ENCODE peak calls at places on chromosomes 2 and 18, in ten cellular contexts. One of them, this sample, is unnamed.

GRCh38 chr2:239252433-239253200 is 148.2 kb downstream of the HDAC4 start:
- DNase-seq in T follicular helper cell: no peak
- DNase-seq in HuH-7: no peak
- DNase-seq in NCI-H2029: no peak
- DNase-seq in right lobe of liver: peak
- DNase-seq in stimulated activated CD4-positive, alpha-beta T cell treated with anti-CD3 and anti-CD28 coated beads, Interleukin-2, amount 100 ng/mL, for 48 hours: no peak
- DNase-seq in T-helper 2 cell: no peak
- DNase-seq in activated CD4-positive, alpha-beta T cell treated with anti-CD3 and anti-CD28 coated beads, Interleukin-2, amount 50 U/mL, for 24 hours: no peak
- DNase-seq in GM20000: no peak
- DNase-seq in NCI-H748 treated with DMSO at 0.1 percent for 48 hours: no peak
- DNase-seq in this sample: no peak

GRCh38 chr2:172039011-172039704 is 39.4 kb downstream of the METAP1D start:
- DNase-seq in GM20000: no peak
- DNase-seq in stimulated activated CD4-positive, alpha-beta T cell treated with anti-CD3 and anti-CD28 coated beads, Interleukin-2, amount 100 ng/mL, for 48 hours: no peak
- DNase-seq in T-helper 2 cell: no peak
- DNase-seq in right lobe of liver: no peak
- DNase-seq in NCI-H2029: no peak
- DNase-seq in NCI-H748 treated with DMSO at 0.1 percent for 48 hours: no peak
- DNase-seq in T follicular helper cell: no peak
- DNase-seq in HuH-7: no peak
- DNase-seq in activated CD4-positive, alpha-beta T cell treated with anti-CD3 and anti-CD28 coated beads, Interleukin-2, amount 50 U/mL, for 24 hours: no peak
- DNase-seq in this sample: no peak

GRCh38 chr2:235051436-235052260 is 99.8 kb downstream of the SH3BP4 start:
- DNase-seq in GM20000: no peak
- DNase-seq in HuH-7: no peak
- DNase-seq in NCI-H748 treated with DMSO at 0.1 percent for 48 hours: no peak
- DNase-seq in activated CD4-positive, alpha-beta T cell treated with anti-CD3 and anti-CD28 coated beads, Interleukin-2, amount 50 U/mL, for 24 hours: no peak
- DNase-seq in T-helper 2 cell: no peak
- DNase-seq in T follicular helper cell: no peak
- DNase-seq in right lobe of liver: no peak
- DNase-seq in NCI-H2029: no peak
- DNase-seq in stimulated activated CD4-positive, alpha-beta T cell treated with anti-CD3 and anti-CD28 coated beads, Interleukin-2, amount 100 ng/mL, for 48 hours: no peak
- DNase-seq in this sample: no peak

GRCh38 chr2:230684222-230685164 is 28.1 kb upstream of the CAB39 start:
- DNase-seq in GM20000: no peak
- DNase-seq in right lobe of liver: no peak
- DNase-seq in activated CD4-positive, alpha-beta T cell treated with anti-CD3 and anti-CD28 coated beads, Interleukin-2, amount 50 U/mL, for 24 hours: no peak
- DNase-seq in stimulated activated CD4-positive, alpha-beta T cell treated with anti-CD3 and anti-CD28 coated beads, Interleukin-2, amount 100 ng/mL, for 48 hours: no peak
- DNase-seq in NCI-H748 treated with DMSO at 0.1 percent for 48 hours: no peak
- DNase-seq in HuH-7: no peak
- DNase-seq in NCI-H2029: peak
- DNase-seq in T follicular helper cell: no peak
- DNase-seq in T-helper 2 cell: no peak
- DNase-seq in this sample: no peak

GRCh38 chr2:42792583-42793313 is at the start of gene HAAO:
- DNase-seq in activated CD4-positive, alpha-beta T cell treated with anti-CD3 and anti-CD28 coated beads, Interleukin-2, amount 50 U/mL, for 24 hours: no peak
- DNase-seq in GM20000: peak
- DNase-seq in stimulated activated CD4-positive, alpha-beta T cell treated with anti-CD3 and anti-CD28 coated beads, Interleukin-2, amount 100 ng/mL, for 48 hours: no peak
- DNase-seq in NCI-H2029: no peak
- DNase-seq in HuH-7: peak
- DNase-seq in right lobe of liver: peak
- DNase-seq in T-helper 2 cell: no peak
- DNase-seq in T follicular helper cell: no peak
- DNase-seq in NCI-H748 treated with DMSO at 0.1 percent for 48 hours: no peak
- DNase-seq in this sample: no peak

GRCh38 chr2:194253528-194254259 is 1403.3 kb upstream of the SLC39A10 start:
- DNase-seq in stimulated activated CD4-positive, alpha-beta T cell treated with anti-CD3 and anti-CD28 coated beads, Interleukin-2, amount 100 ng/mL, for 48 hours: no peak
- DNase-seq in activated CD4-positive, alpha-beta T cell treated with anti-CD3 and anti-CD28 coated beads, Interleukin-2, amount 50 U/mL, for 24 hours: no peak
- DNase-seq in T-helper 2 cell: no peak
- DNase-seq in right lobe of liver: no peak
- DNase-seq in T follicular helper cell: no peak
- DNase-seq in NCI-H2029: no peak
- DNase-seq in GM20000: no peak
- DNase-seq in NCI-H748 treated with DMSO at 0.1 percent for 48 hours: no peak
- DNase-seq in HuH-7: no peak
- DNase-seq in this sample: no peak

GRCh38 chr2:12334289-12335003 is 382.3 kb upstream of the TRIB2 start:
- DNase-seq in HuH-7: no peak
- DNase-seq in activated CD4-positive, alpha-beta T cell treated with anti-CD3 and anti-CD28 coated beads, Interleukin-2, amount 50 U/mL, for 24 hours: no peak
- DNase-seq in NCI-H748 treated with DMSO at 0.1 percent for 48 hours: no peak
- DNase-seq in right lobe of liver: no peak
- DNase-seq in T follicular helper cell: no peak
- DNase-seq in GM20000: no peak
- DNase-seq in T-helper 2 cell: no peak
- DNase-seq in stimulated activated CD4-positive, alpha-beta T cell treated with anti-CD3 and anti-CD28 coated beads, Interleukin-2, amount 100 ng/mL, for 48 hours: no peak
- DNase-seq in NCI-H2029: no peak
- DNase-seq in this sample: no peak

GRCh38 chr2:174153757-174154680 is 94.3 kb downstream of the OLA1 start:
- DNase-seq in T follicular helper cell: no peak
- DNase-seq in GM20000: no peak
- DNase-seq in NCI-H748 treated with DMSO at 0.1 percent for 48 hours: no peak
- DNase-seq in T-helper 2 cell: no peak
- DNase-seq in NCI-H2029: no peak
- DNase-seq in right lobe of liver: no peak
- DNase-seq in activated CD4-positive, alpha-beta T cell treated with anti-CD3 and anti-CD28 coated beads, Interleukin-2, amount 50 U/mL, for 24 hours: no peak
- DNase-seq in stimulated activated CD4-positive, alpha-beta T cell treated with anti-CD3 and anti-CD28 coated beads, Interleukin-2, amount 100 ng/mL, for 48 hours: no peak
- DNase-seq in HuH-7: no peak
- DNase-seq in this sample: no peak

GRCh38 chr18:63374520-63374919 is 7.5 kb upstream of the KDSR start:
- DNase-seq in right lobe of liver: no peak
- DNase-seq in T-helper 2 cell: no peak
- DNase-seq in activated CD4-positive, alpha-beta T cell treated with anti-CD3 and anti-CD28 coated beads, Interleukin-2, amount 50 U/mL, for 24 hours: no peak
- DNase-seq in GM20000: no peak
- DNase-seq in HuH-7: no peak
- DNase-seq in stimulated activated CD4-positive, alpha-beta T cell treated with anti-CD3 and anti-CD28 coated beads, Interleukin-2, amount 100 ng/mL, for 48 hours: no peak
- DNase-seq in NCI-H748 treated with DMSO at 0.1 percent for 48 hours: no peak
- DNase-seq in T follicular helper cell: no peak
- DNase-seq in NCI-H2029: no peak
- DNase-seq in this sample: no peak

GRCh38 chr2:171670655-171671054 is 16.6 kb upstream of the DYNC1I2 start:
- DNase-seq in T-helper 2 cell: no peak
- DNase-seq in T follicular helper cell: no peak
- DNase-seq in stimulated activated CD4-positive, alpha-beta T cell treated with anti-CD3 and anti-CD28 coated beads, Interleukin-2, amount 100 ng/mL, for 48 hours: no peak
- DNase-seq in GM20000: no peak
- DNase-seq in NCI-H748 treated with DMSO at 0.1 percent for 48 hours: no peak
- DNase-seq in NCI-H2029: no peak
- DNase-seq in HuH-7: no peak
- DNase-seq in activated CD4-positive, alpha-beta T cell treated with anti-CD3 and anti-CD28 coated beads, Interleukin-2, amount 50 U/mL, for 24 hours: no peak
- DNase-seq in right lobe of liver: no peak
- DNase-seq in this sample: no peak

GRCh38 chr2:109447251-109447661 is 166.5 kb downstream of the SEPTIN10 start:
- DNase-seq in T follicular helper cell: no peak
- DNase-seq in activated CD4-positive, alpha-beta T cell treated with anti-CD3 and anti-CD28 coated beads, Interleukin-2, amount 50 U/mL, for 24 hours: no peak
- DNase-seq in NCI-H2029: no peak
- DNase-seq in HuH-7: no peak
- DNase-seq in GM20000: no peak
- DNase-seq in T-helper 2 cell: no peak
- DNase-seq in NCI-H748 treated with DMSO at 0.1 percent for 48 hours: no peak
- DNase-seq in stimulated activated CD4-positive, alpha-beta T cell treated with anti-CD3 and anti-CD28 coated beads, Interleukin-2, amount 100 ng/mL, for 48 hours: no peak
- DNase-seq in right lobe of liver: no peak
- DNase-seq in this sample: no peak

GRCh38 chr2:26654061-26654340 is 12.8 kb upstream of the CIB4 start:
- DNase-seq in stimulated activated CD4-positive, alpha-beta T cell treated with anti-CD3 and anti-CD28 coated beads, Interleukin-2, amount 100 ng/mL, for 48 hours: no peak
- DNase-seq in NCI-H2029: no peak
- DNase-seq in activated CD4-positive, alpha-beta T cell treated with anti-CD3 and anti-CD28 coated beads, Interleukin-2, amount 50 U/mL, for 24 hours: no peak
- DNase-seq in HuH-7: no peak
- DNase-seq in T-helper 2 cell: no peak
- DNase-seq in right lobe of liver: no peak
- DNase-seq in GM20000: no peak
- DNase-seq in T follicular helper cell: no peak
- DNase-seq in NCI-H748 treated with DMSO at 0.1 percent for 48 hours: no peak
- DNase-seq in this sample: no peak

GRCh38 chr2:151872468-151872867 is 44.2 kb upstream of the ARL5A start:
- DNase-seq in right lobe of liver: no peak
- DNase-seq in NCI-H2029: no peak
- DNase-seq in NCI-H748 treated with DMSO at 0.1 percent for 48 hours: no peak
- DNase-seq in activated CD4-positive, alpha-beta T cell treated with anti-CD3 and anti-CD28 coated beads, Interleukin-2, amount 50 U/mL, for 24 hours: no peak
- DNase-seq in T-helper 2 cell: no peak
- DNase-seq in GM20000: no peak
- DNase-seq in stimulated activated CD4-positive, alpha-beta T cell treated with anti-CD3 and anti-CD28 coated beads, Interleukin-2, amount 100 ng/mL, for 48 hours: no peak
- DNase-seq in T follicular helper cell: no peak
- DNase-seq in HuH-7: no peak
- DNase-seq in this sample: no peak

GRCh38 chr2:134052173-134052572 is 201.7 kb upstream of the MGAT5 start:
- DNase-seq in HuH-7: no peak
- DNase-seq in T follicular helper cell: no peak
- DNase-seq in T-helper 2 cell: no peak
- DNase-seq in activated CD4-positive, alpha-beta T cell treated with anti-CD3 and anti-CD28 coated beads, Interleukin-2, amount 50 U/mL, for 24 hours: no peak
- DNase-seq in NCI-H2029: no peak
- DNase-seq in stimulated activated CD4-positive, alpha-beta T cell treated with anti-CD3 and anti-CD28 coated beads, Interleukin-2, amount 100 ng/mL, for 48 hours: no peak
- DNase-seq in right lobe of liver: no peak
- DNase-seq in NCI-H748 treated with DMSO at 0.1 percent for 48 hours: no peak
- DNase-seq in GM20000: no peak
- DNase-seq in this sample: no peak

This sample was measured in GM18507.